ENCODE peak calls at places on chromosomes 2 and 18, in six cellular contexts. L, A, V, T, G and O are unnamed samples. For H3K4me1, the result is how much of the 10 kb centered on the place peaks cover.

GRCh38 chr2:79824086-79824786 is 311.4 kb downstream of the CTNNA2 start:
- DNase-seq in L (no peak), A (no peak), V (no peak), T (no peak), G (no peak), O (no peak)

GRCh38 chr2:209556354-209556961 is 132.6 kb downstream of the MAP2 start:
- DNase-seq in L (no peak), A (peak), V (no peak), T (no peak), G (peak), O (no peak)

GRCh38 chr18:44686156-44686555 is 5.5 kb downstream of the SETBP1 start:
- DNase-seq in L (no peak), A (no peak), V (no peak), T (no peak), G (no peak), O (no peak)

GRCh38 chr2:124570872-124571271 is 545.8 kb downstream of the CNTNAP5 start:
- DNase-seq in L (no peak), A (no peak), V (no peak), T (no peak), G (no peak), O (no peak)

GRCh38 chr2:223056656-223057418 is 4.8 kb downstream of the KCNE4 start:
- DNase-seq in L (no peak), A (peak), V (no peak), T (no peak), G (no peak), O (no peak)

GRCh38 chr2:221096651-221097567 is 475.2 kb downstream of the EPHA4 start:
- DNase-seq in L (no peak), A (no peak), V (no peak), T (no peak), G (peak), O (no peak)

GRCh38 chr2:53512071-53512841 is 255.3 kb upstream of the CHAC2 start:
- DNase-seq in L (no peak), A (peak), V (no peak), T (no peak), G (no peak), O (no peak)

GRCh38 chr2:214558341-214558740 is 147.5 kb downstream of the VWC2L start:
- DNase-seq in L (no peak), A (no peak), V (no peak), T (no peak), G (no peak), O (no peak)

GRCh38 chr2:196481323-196481695 is 158.2 kb upstream of the CCDC150 start:
- DNase-seq in L (no peak), A (peak), V (no peak), T (no peak), G (no peak), O (no peak)

GRCh38 chr2:27965841-27966240 is 75.3 kb downstream of the BABAM2 start:
- DNase-seq in L (no peak), A (no peak), V (no peak), T (no peak), G (no peak), O (no peak)

GRCh38 chr18:71020342-71021096 is 731.7 kb downstream of the SOCS6 start:
- DNase-seq in L (no peak), A (peak), V (no peak), T (no peak), G (peak), O (no peak)

GRCh38 chr2:239929504-239929903 is 95.6 kb downstream of the NDUFA10 start:
- DNase-seq in L (peak), A (no peak), V (no peak), T (no peak), G (no peak), O (no peak)

GRCh38 chr2:57432528-57432927 is 614.1 kb upstream of the VRK2 start:
- DNase-seq in L (no peak), A (no peak), V (no peak), T (no peak), G (no peak), O (no peak)

GRCh38 chr2:150647943-150648342 is 160.5 kb upstream of the RND3 start:
- DNase-seq in L (no peak), A (no peak), V (no peak), T (no peak), G (no peak), O (no peak)

GRCh38 chr2:159936471-159936870 is 125.9 kb downstream of the PLA2R1 start:
- DNase-seq in L (no peak), A (no peak), V (no peak), T (no peak), G (no peak), O (no peak)

GRCh38 chr2:235444101-235444597 is 49.7 kb upstream of the AGAP1 start:
- DNase-seq in L (no peak), A (no peak), V (peak), T (no peak), G (no peak), O (no peak)

GRCh38 chr2:231050018-231050901 is 6.4 kb upstream of the PSMD1 start:
- DNase-seq in L (no peak), A (no peak), V (peak), T (no peak), G (no peak), O (no peak)

GRCh38 chr2:131043199-131044077 is 49.8 kb downstream of the FAM168B start:
- DNase-seq in L (no peak), A (no peak), V (no peak), T (no peak), G (no peak), O (no peak)

GRCh38 chr2:131042161-131042775 is 51.0 kb downstream of the FAM168B start:
- DNase-seq in L (no peak), A (no peak), V (no peak), T (no peak), G (no peak), O (peak)

GRCh38 chr2:131040661-131041401 is 52.4 kb downstream of the FAM168B start:
- DNase-seq in L (no peak), A (no peak), V (no peak), T (no peak), G (no peak), O (peak)

GRCh38 chr2:131039908-131040660 is 53.2 kb downstream of the FAM168B start:
- DNase-seq in L (no peak), A (peak), V (no peak), T (no peak), G (no peak), O (peak)

GRCh38 chr2:131041402-131042160 is 51.7 kb downstream of the FAM168B start:
- DNase-seq in L (no peak), A (no peak), V (no peak), T (no peak), G (no peak), O (no peak)
- H3K4me3 ChIP-seq in L (no peak), A (no peak), V (no peak), T (no peak), G (no peak), O (no peak)

GRCh38 chr2:98355881-98356280 is 9.6 kb downstream of the CNGA3 start:
- DNase-seq in L (no peak), A (no peak), V (no peak), T (no peak), G (no peak), O (no peak)

GRCh38 chr2:98357856-98358255 is 11.6 kb downstream of the CNGA3 start:
- DNase-seq in L (no peak), A (no peak), V (no peak), T (no peak), G (no peak), O (no peak)

GRCh38 chr2:98356729-98357128 is 10.5 kb downstream of the CNGA3 start:
- DNase-seq in L (no peak), A (no peak), V (no peak), T (no peak), G (no peak), O (no peak)

DNA sequence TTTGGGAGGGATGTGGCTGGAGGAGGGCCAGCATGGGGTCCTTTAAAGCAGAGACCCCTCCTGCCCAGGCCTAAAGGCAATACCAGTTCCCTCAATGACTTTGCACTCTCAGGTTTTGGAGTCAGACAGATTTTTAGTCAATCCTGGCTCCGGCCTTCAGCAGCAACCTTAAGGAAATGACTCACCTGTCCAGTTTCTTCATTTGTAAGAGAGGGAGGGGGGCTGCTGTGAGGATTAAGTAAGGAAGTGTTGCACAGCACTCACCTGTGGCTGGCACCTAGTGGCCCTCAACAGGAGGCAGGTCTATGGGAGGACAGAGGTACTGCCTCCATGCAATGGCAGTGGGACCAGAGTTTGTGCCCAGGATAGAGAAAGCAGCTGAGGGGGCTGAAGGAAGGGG is 13.7 kb downstream of the CNGA3 start:
- DNase-seq in L (no peak), A (no peak), V (no peak), T (no peak), G (no peak), O (no peak)
- TF ChIP-seq POLR2A in L (no peak), A (no peak), V (no peak), T (no peak), G (no peak), O (no peak)

GRCh38 chr18:57802166-57802868 is 798 bp downstream of the ATP8B1 start:
- DNase-seq in L (no peak), A (no peak), V (no peak), T (no peak), G (no peak), O (peak)

GRCh38 chr18:57803119-57803969 is at the start of gene ATP8B1:
- DNase-seq in L (peak), A (peak), V (peak), T (no peak), G (peak), O (peak)

GRCh38 chr18:57805117-57805516 is 2.0 kb upstream of the ATP8B1 start:
- DNase-seq in L (no peak), A (no peak), V (no peak), T (no peak), G (no peak), O (peak)

GRCh38 chr18:57801379-57802165 is 1.5 kb downstream of the ATP8B1 start:
- DNase-seq in L (no peak), A (no peak), V (no peak), T (no peak), G (peak), O (peak)

DNA sequence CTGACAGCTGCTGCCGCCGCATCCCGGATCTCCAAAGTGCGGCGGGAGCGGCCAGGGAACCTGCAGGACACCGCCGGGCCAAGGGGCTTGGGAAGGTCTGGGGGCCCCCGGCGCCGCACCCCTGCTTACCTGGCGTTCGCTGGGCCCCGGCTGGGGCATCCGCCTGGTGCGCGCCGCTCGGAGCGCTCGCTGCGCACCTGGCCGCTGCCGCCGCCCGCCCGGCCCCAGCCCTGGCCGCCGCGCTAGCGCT is 321 bp downstream of the ATP8B1 start:
- DNase-seq in L (no peak), A (no peak), V (no peak), T (no peak), G (no peak), O (no peak)
- H3K4me1 ChIP-seq in L (under half), A (under half), V (under half), T (half or more), G (under half), O (half or more)

GRCh38 chr2:69798909-69799526 is 30.4 kb upstream of the GMCL1 start:
- DNase-seq in L (no peak), A (peak), V (no peak), T (no peak), G (peak), O (no peak)
- H3K4me3 ChIP-seq in L (peak), A (no peak), V (no peak), T (no peak), G (peak), O (no peak)

GRCh38 chr2:113962692-113963480 is 73.0 kb downstream of the ACTR3 start:
- DNase-seq in L (no peak), A (peak), V (no peak), T (no peak), G (no peak), O (no peak)
- TF ChIP-seq POLR2A in L (no peak), A (peak), V (no peak), T (no peak), G (no peak), O (no peak)

GRCh38 chr2:101109451-101110140 is 41.6 kb downstream of the TBC1D8 start:
- DNase-seq in L (no peak), A (no peak), V (no peak), T (no peak), G (peak), O (no peak)
- H3K4me1 ChIP-seq in L (under half), A (under half), V (under half), T (half or more), G (under half), O (under half)

DNA sequence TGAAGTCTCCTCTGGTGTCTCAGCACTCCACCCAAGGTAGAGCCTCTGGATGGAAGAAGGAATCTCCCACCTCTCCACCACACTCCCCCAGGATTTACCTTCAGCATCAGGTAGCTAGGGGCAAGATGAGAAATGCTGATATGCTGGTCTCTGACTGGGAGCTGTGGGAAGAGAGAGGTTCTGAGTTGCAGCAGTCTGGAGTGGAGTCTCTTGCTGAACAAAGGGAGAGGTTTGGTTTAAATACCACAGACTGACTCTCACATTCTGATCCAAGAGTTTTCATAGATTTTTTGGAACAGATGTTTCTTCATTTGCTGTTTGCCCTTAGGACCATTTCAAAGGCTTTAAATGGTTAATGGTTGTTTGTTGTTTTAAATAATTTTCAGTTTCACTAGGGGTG is 1.1 kb upstream of the CFLAR start:
- DNase-seq in L (no peak), A (no peak), V (no peak), T (no peak), G (peak), O (no peak)
- H3K4me3 ChIP-seq in L (no peak), A (no peak), V (peak), T (no peak), G (no peak), O (no peak)